ENCODE peak calls at places on chromosomes 2 and 18, in four cellular contexts. M is sigmoid colon, Y is A549, S is uterus. V is an unnamed sample.

GRCh38 chr2:145380436-145381017 is 860.6 kb upstream of the ZEB2 start:
- DNase-seq in M (no peak), Y (peak), S (no peak), V (peak)

GRCh38 chr2:232386740-232387450 is 8.3 kb downstream of the ALPP start:
- DNase-seq in M (no peak), Y (peak), S (no peak), V (no peak)

GRCh38 chr2:237218756-237219155 is 133.1 kb downstream of the COPS8 start:
- DNase-seq in M (no peak), Y (no peak), S (no peak), V (no peak)

GRCh38 chr2:164314148-164314547 is 307.1 kb downstream of the GRB14 start:
- DNase-seq in M (no peak), Y (peak), S (no peak), V (no peak)

GRCh38 chr2:237726401-237726830 is 72.2 kb upstream of the RBM44 start:
- DNase-seq in M (peak), Y (no peak), S (no peak), V (no peak)

GRCh38 chr2:112622528-112622849 is 23.2 kb upstream of the SLC20A1 start:
- DNase-seq in M (peak), Y (peak), S (no peak), V (no peak)

GRCh38 chr18:38368246-38368645 is 802.6 kb upstream of the CELF4 start:
- DNase-seq in M (no peak), Y (no peak), S (no peak), V (no peak)

GRCh38 chr2:29053680-29054400 is 20.5 kb downstream of the PCARE start:
- DNase-seq in M (peak), Y (peak), S (no peak), V (no peak)

GRCh38 chr2:30225131-30225762 is 6.1 kb upstream of the LBH start:
- DNase-seq in M (peak), Y (no peak), S (peak), V (peak)

GRCh38 chr18:27605107-27605834 is 420.2 kb upstream of the CHST9 start:
- DNase-seq in M (no peak), Y (peak), S (peak), V (peak)

GRCh38 chr18:33579868-33580205 is 1.8 kb downstream of the ASXL3 start:
- DNase-seq in M (no peak), Y (no peak), S (no peak), V (no peak)

GRCh38 chr2:121665504-121665903 is 16.2 kb upstream of the CLASP1 start:
- DNase-seq in M (no peak), Y (no peak), S (no peak), V (no peak)

GRCh38 chr2:196059491-196059960 is 9.1 kb downstream of the DNAH7 start:
- DNase-seq in M (no peak), Y (peak), S (no peak), V (no peak)

GRCh38 chr2:12727085-12727484 is 10.3 kb downstream of the TRIB2 start:
- DNase-seq in M (no peak), Y (no peak), S (no peak), V (no peak)

GRCh38 chr2:75094405-75094804 is 104.9 kb downstream of the TACR1 start:
- DNase-seq in M (no peak), Y (no peak), S (no peak), V (no peak)

GRCh38 chr18:61824733-61825363 is 68.0 kb downstream of the RNF152 start:
- DNase-seq in M (no peak), Y (no peak), S (no peak), V (no peak)

GRCh38 chr18:22285299-22286140 is 116.1 kb downstream of the GATA6 start:
- DNase-seq in M (no peak), Y (peak), S (no peak), V (no peak)

GRCh38 chr2:46077522-46078062 is 219.6 kb upstream of the EPAS1 start:
- DNase-seq in M (no peak), Y (no peak), S (no peak), V (no peak)

GRCh38 chr2:55743583-55743982 is 49.9 kb upstream of the PNPT1 start:
- DNase-seq in M (no peak), Y (no peak), S (no peak), V (no peak)

GRCh38 chr2:108855194-108855593 is 68.6 kb downstream of the CCDC138 start:
- DNase-seq in M (no peak), Y (peak), S (no peak), V (no peak)

GRCh38 chr18:11733031-11733430 is 44.0 kb downstream of the GNAL start:
- DNase-seq in M (peak), Y (peak), S (peak), V (peak)

GRCh38 chr18:5388896-5389295 is 93.4 kb upstream of the ZBTB14 start:
- DNase-seq in M (no peak), Y (no peak), S (no peak), V (no peak)

GRCh38 chr2:14677039-14677438 is 44.5 kb downstream of the LRATD1 start:
- DNase-seq in M (no peak), Y (no peak), S (no peak), V (no peak)

GRCh38 chr2:127024769-127025356 is 82.1 kb downstream of the BIN1 start:
- DNase-seq in M (peak), Y (peak), S (peak), V (no peak)

GRCh38 chr2:222448806-222449205 is 24.5 kb downstream of the SGPP2 start:
- DNase-seq in M (peak), Y (no peak), S (peak), V (no peak)

GRCh38 chr2:104547251-104547650 is 306.7 kb upstream of the POU3F3 start:
- DNase-seq in M (no peak), Y (no peak), S (no peak), V (no peak)

GRCh38 chr2:24200799-24201198 is 25.9 kb downstream of the FAM228A start:
- DNase-seq in M (no peak), Y (no peak), S (no peak), V (no peak)

GRCh38 chr18:45197526-45197970 is 417.7 kb upstream of the SLC14A2 start:
- DNase-seq in M (no peak), Y (peak), S (no peak), V (peak)

GRCh38 chr2:30113617-30114293 is 33.1 kb upstream of the YPEL5 start:
- DNase-seq in M (no peak), Y (peak), S (no peak), V (peak)

GRCh38 chr2:230525682-230526081 is 109.7 kb downstream of the SP100 start:
- DNase-seq in M (no peak), Y (no peak), S (no peak), V (no peak)

GRCh38 chr2:39523308-39524044 is 86.4 kb upstream of the MAP4K3 start:
- DNase-seq in M (no peak), Y (peak), S (no peak), V (peak)

GRCh38 chr2:136638193-136638592 is 127.2 kb upstream of the THSD7B start:
- DNase-seq in M (no peak), Y (no peak), S (no peak), V (no peak)

GRCh38 chr2:216829533-216829932 is 30.3 kb downstream of the TNP1 start:
- DNase-seq in M (peak), Y (no peak), S (peak), V (no peak)

GRCh38 chr2:176553685-176554106 is 284.5 kb downstream of the MTX2 start:
- DNase-seq in M (peak), Y (peak), S (peak), V (peak)
- TF ChIP-seq POLR2A in M (no peak), Y (peak), S (no peak), V (no peak)

DNA sequence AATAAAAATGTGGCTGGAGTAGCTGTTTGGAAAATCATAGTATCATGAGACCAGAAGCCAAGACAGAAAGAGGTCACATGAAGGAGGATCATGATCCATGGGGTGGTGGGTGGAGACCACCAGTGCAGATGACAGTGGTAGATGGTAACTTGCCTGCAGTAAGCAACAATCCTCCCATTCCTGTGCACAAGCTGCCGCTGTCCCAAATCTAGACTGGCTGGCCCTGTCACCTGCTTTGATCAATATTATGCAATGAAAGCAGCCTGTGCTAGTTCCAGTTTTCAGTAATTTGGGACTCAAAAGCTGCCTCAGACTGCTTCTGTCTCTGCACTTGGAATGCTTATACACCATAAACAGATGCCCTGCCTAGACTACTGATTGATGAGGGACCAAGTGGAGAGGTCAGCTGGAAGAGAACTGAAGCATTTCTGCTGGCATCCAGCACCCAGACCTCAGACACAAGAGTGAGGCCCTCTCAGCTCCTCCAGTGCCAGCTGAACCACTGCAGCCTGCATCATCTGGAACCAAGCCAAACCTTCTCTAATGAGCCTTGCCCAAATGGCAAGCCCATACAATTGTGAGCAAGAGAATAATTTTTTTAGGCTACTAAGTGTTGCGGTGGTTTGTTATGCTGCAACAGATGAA is 25.0 kb downstream of the CCBE1 start:
- DNase-seq in M (peak), Y (no peak), S (no peak), V (no peak)
- TF ChIP-seq POLR2A in M (no peak), Y (no peak), S (no peak), V (no peak)

GRCh38 chr2:27428213-27428977 is at the start of gene NRBP1:
- DNase-seq in M (peak), Y (peak), S (peak), V (peak)
- TF ChIP-seq POLR2A in M (peak), Y (peak), S (peak), V (peak)

GRCh38 chr2:170455617-170456426 is 259.3 kb upstream of the SP5 start:
- DNase-seq in M (no peak), Y (peak), S (no peak), V (no peak)
- TF ChIP-seq POLR2A in M (no peak), Y (no peak), S (no peak), V (no peak)

GRCh38 chr18:77067315-77068061 is 65.1 kb downstream of the MBP start:
- DNase-seq in M (peak), Y (peak), S (peak), V (no peak)
- TF ChIP-seq POLR2A in M (no peak), Y (no peak), S (no peak), V (no peak)

GRCh38 chr2:172967036-172967982 is 108.3 kb upstream of the MAP3K20 start:
- DNase-seq in M (no peak), Y (no peak), S (no peak), V (no peak)
- TF ChIP-seq POLR2A in M (no peak), Y (no peak), S (no peak), V (no peak)

GRCh38 chr2:156689945-156690344 is 253.8 kb downstream of the GPD2 start:
- DNase-seq in M (no peak), Y (no peak), S (no peak), V (no peak)
- TF ChIP-seq POLR2A in M (no peak), Y (no peak), S (no peak), V (no peak)